ENCODE peak calls at places on chromosomes 13 and 19, in five cellular contexts. Z is CD4-positive, alpha-beta memory T cell; P is effector memory CD4-positive, alpha-beta T cell; S is body of pancreas; N is PC-9. H is an unnamed sample. For H3K4me1, the result is how much of the 10 kb centered on the place peaks cover.

GRCh38 chr13:97308735-97309429 is 86.7 kb downstream of the MBNL2 start:
- DNase-seq in P (no peak), Z (no peak), N (no peak), S (no peak), H (no peak)

GRCh38 chr13:102677122-102677521 is 17.7 kb downstream of the METTL21C start:
- DNase-seq in S (no peak), N (no peak), P (no peak), Z (no peak), H (no peak)

GRCh38 chr13:22080832-22081231 is 410.0 kb downstream of the FGF9 start:
- DNase-seq in P (no peak), S (no peak), N (no peak), Z (no peak), H (no peak)

GRCh38 chr19:41449079-41449864 is 6.3 kb downstream of the ERICH4 start:
- DNase-seq in P (peak), N (peak), S (peak), Z (peak), H (peak)

GRCh38 chr13:99215466-99215865 is 14.8 kb downstream of the UBAC2 start:
- DNase-seq in N (no peak), P (peak), S (no peak), Z (peak), H (peak)

GRCh38 chr13:89541091-89542030 is 1806.1 kb upstream of the MIR17HG start:
- DNase-seq in Z (no peak), N (no peak), P (no peak), S (no peak), H (no peak)

GRCh38 chr13:88456155-88456554 is 785.0 kb downstream of the SLITRK5 start:
- DNase-seq in P (no peak), Z (no peak), S (no peak), N (no peak), H (no peak)

GRCh38 chr19:32318884-32319520 is 26.4 kb upstream of the ZNF507 start:
- DNase-seq in Z (no peak), N (no peak), S (peak), P (no peak), H (no peak)

GRCh38 chr13:45121421-45121820 is 1.1 kb downstream of the GTF2F2 start:
- DNase-seq in Z (peak), N (no peak), P (no peak), S (no peak), H (peak)

GRCh38 chr13:20121154-20121515 is 39.7 kb downstream of the GJA3 start:
- DNase-seq in N (peak), P (no peak), Z (no peak), S (no peak), H (no peak)

GRCh38 chr13:50144473-50145160 is 129.4 kb downstream of the KCNRG start:
- DNase-seq in S (no peak), Z (no peak), N (no peak), P (no peak), H (no peak)

GRCh38 chr19:54470991-54471782 is 1.9 kb downstream of the CDC42EP5 start:
- DNase-seq in Z (no peak), P (no peak), S (peak), N (no peak), H (no peak)

GRCh38 chr13:49615844-49616687 is 12.2 kb upstream of the ARL11 start:
- DNase-seq in S (no peak), P (no peak), N (no peak), Z (no peak), H (no peak)

GRCh38 chr13:61994174-61994573 is 578.5 kb upstream of the PCDH20 start:
- DNase-seq in Z (no peak), S (no peak), N (no peak), P (no peak), H (no peak)

GRCh38 chr13:25860862-25861261 is 191.0 kb downstream of the SHISA2 start:
- DNase-seq in N (no peak), Z (no peak), S (no peak), P (no peak), H (no peak)

GRCh38 chr19:16334421-16334820 is 9.8 kb downstream of the KLF2 start:
- DNase-seq in P (no peak), N (no peak), Z (no peak), S (no peak), H (no peak)

GRCh38 chr13:76754414-76754813 is 131.8 kb downstream of the KCTD12 start:
- DNase-seq in S (peak), N (no peak), P (no peak), Z (no peak), H (no peak)

GRCh38 chr13:77437267-77437666 is 98.2 kb upstream of the SCEL start:
- DNase-seq in Z (no peak), P (no peak), S (no peak), N (no peak), H (no peak)

GRCh38 chr13:64154514-64154913 is 2738.9 kb upstream of the PCDH20 start:
- DNase-seq in S (no peak), P (no peak), Z (no peak), N (no peak), H (no peak)

GRCh38 chr13:33197551-33197971 is 88.0 kb downstream of the STARD13 start:
- DNase-seq in S (no peak), N (no peak), P (no peak), Z (no peak), H (no peak)

GRCh38 chr13:33202644-33203169 is 82.8 kb downstream of the STARD13 start:
- DNase-seq in Z (no peak), P (no peak), N (no peak), S (no peak), H (no peak)

GRCh38 chr13:33195693-33196464 is 89.7 kb downstream of the STARD13 start:
- DNase-seq in S (no peak), N (no peak), P (no peak), Z (no peak), H (no peak)

GRCh38 chr13:33194820-33195692 is 90.5 kb downstream of the STARD13 start:
- DNase-seq in N (peak), S (peak), P (no peak), Z (no peak), H (no peak)

GRCh38 chr13:33199282-33199850 is 86.2 kb downstream of the STARD13 start:
- DNase-seq in N (no peak), S (no peak), Z (no peak), P (no peak), H (no peak)
- H3K4me1 ChIP-seq in N (under half), S (half or more), Z (under half), P (under half), H (under half)

GRCh38 chr13:71493189-71493588 is 373.8 kb downstream of the DACH1 start:
- DNase-seq in S (no peak), N (no peak), Z (no peak), P (no peak), H (no peak)

GRCh38 chr13:71492346-71492871 is 374.6 kb downstream of the DACH1 start:
- DNase-seq in S (no peak), Z (no peak), P (no peak), N (no peak), H (no peak)
- H3K27ac ChIP-seq in S (no peak), Z (no peak), P (no peak), N (no peak), H (no peak)

GRCh38 chr19:45164577-45165335 is 4.0 kb upstream of the NKPD1 start:
- DNase-seq in N (peak), S (peak), Z (peak), P (peak), H (peak)
- H3K4me1 ChIP-seq in N (under half), S (under half), Z (under half), P (under half), H (under half)

GRCh38 chr19:38735257-38735686 is 9.0 kb downstream of the CAPN12 start:
- DNase-seq in N (peak), S (peak), Z (peak), P (peak), H (peak)

GRCh38 chr19:38736413-38737280 is 7.6 kb downstream of the CAPN12 start:
- DNase-seq in Z (peak), N (no peak), P (peak), S (peak), H (peak)

GRCh38 chr19:38737297-38737865 is 6.9 kb downstream of the CAPN12 start:
- DNase-seq in N (no peak), S (no peak), Z (no peak), P (no peak), H (no peak)

GRCh38 chr19:38734426-38735256 is 9.6 kb downstream of the CAPN12 start:
- DNase-seq in S (no peak), P (no peak), N (peak), Z (peak), H (peak)

GRCh38 chr19:38736036-38736412 is 8.2 kb downstream of the CAPN12 start:
- DNase-seq in S (peak), P (peak), Z (peak), N (no peak), H (peak)
- H3K27ac ChIP-seq in S (peak), P (no peak), Z (peak), N (peak), H (peak)

GRCh38 chr19:1274852-1275259 is 474 bp upstream of the FAM174C start:
- DNase-seq in N (no peak), Z (no peak), S (no peak), P (no peak), H (no peak)
- H3K4me1 ChIP-seq in N (under half), Z (half or more), S (half or more), P (half or more), H (half or more)

DNA sequence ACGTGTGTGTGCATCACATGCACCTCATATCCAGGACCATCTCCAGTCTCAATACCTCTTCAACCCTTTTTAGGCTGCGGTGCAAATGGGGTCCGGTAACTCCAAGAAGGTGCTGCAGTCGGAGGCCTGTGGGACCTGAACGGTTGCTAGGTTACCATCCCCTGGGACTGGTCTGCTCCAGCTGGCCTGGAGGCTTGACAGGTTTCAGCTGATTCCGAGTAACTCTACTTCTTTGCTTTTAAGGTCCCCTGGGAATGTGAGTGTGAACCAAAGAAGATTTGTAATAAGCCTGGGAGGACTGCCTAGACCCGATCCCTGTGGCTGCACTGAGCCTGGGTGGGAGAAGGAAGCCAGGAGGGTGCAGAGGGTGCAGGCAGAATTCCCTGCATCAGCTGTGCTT is 117.5 kb downstream of the CCNA1 start:
- DNase-seq in P (no peak), N (no peak), Z (no peak), S (no peak), H (no peak)
- H3K27ac ChIP-seq in P (no peak), N (no peak), Z (no peak), S (no peak), H (no peak)

DNA sequence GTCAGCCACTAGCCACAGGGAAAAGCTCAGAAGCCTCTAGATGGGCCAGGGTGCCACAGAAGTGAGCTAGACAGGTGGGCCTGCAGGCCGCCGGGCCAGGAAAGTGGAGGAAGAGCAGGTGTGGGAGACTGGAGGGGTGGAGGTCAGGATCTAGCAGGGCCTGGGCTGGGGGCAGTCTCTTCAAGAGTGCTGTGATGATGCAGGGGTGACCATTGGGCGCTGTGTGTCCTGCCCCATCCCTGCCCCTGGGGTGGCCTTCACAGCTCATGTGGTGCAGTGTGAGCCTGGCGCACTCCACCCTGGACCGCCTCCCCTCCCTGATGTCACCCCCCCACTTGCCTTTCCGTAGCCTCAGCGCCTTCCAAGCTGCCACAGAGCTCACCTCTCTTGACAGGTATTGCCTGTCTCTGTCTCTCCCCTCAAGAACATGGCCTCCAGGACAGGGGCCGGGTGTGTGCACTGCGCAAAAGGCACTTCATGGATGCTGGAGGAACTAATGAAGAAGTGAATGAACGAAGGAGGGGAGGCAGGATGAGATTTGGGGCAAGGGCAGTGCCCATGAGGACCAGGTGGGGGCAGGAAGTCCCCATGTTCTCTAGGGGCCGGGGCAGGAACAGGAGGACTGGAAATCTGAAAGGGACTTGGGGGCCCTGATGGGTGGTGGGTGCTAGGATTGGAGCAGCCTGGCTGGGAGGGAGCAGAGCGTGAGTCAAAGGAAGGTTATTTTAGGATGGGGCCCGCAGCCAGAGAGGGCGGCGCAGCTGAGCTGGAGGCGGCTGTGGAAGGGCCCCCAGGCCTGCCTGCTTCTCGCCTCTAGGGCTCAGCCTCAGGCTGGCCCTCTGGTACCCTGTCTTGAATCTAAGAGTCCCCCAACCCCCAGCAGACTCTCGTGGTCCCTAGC is 6.6 kb downstream of the SSBP4 start:
- DNase-seq in N (no peak), S (no peak), Z (no peak), P (no peak), H (no peak)
- H3K4me1 ChIP-seq in N (under half), S (under half), Z (half or more), P (half or more), H (half or more)

DNA sequence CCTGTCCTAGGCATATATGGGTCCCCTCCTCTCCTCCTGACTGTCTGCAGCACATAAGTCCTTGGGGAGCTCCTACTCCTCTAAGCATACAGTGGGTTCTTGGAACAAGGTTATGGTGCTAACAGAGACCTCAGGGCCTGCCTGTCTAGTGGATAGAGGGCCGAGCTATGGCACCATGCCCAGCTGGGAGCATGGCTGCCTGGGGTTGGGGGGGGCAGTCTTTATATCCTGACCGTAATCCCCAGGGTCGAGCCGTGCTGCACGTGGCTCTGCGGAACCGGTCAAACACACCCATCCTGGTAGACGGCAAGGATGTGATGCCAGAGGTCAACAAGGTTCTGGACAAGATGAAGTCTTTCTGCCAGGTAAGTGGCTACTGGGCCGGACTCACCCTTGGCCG is 3.3 kb downstream of the GPI start:
- DNase-seq in P (no peak), N (no peak), S (no peak), Z (no peak), H (no peak)
- H3K27ac ChIP-seq in P (no peak), N (no peak), S (no peak), Z (no peak), H (no peak)

DNA sequence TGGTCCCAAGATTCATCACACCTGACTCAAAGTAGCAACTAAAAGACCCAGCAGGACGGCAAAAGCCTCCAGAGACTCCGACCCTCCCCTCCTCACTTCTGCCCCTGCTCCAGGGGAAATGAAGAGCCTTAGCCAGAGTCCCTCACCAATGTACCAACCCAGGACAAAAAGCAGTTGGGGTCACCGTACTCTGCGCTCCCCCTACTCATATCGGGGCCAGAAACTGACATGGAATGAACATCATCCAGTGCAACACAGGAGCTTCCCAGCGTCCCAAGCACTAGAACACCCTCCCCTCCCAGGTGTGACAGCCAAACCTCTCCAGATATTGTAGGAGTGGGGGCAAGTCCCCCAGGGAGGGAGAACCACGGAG is 1.7 kb downstream of the EEF2 start:
- DNase-seq in Z (no peak), P (no peak), N (no peak), S (no peak), H (no peak)
- H3K4me1 ChIP-seq in Z (half or more), P (under half), N (under half), S (half or more), H (half or more)

GRCh38 chr19:48509467-48510194 is 2.0 kb downstream of the LMTK3 start:
- DNase-seq in S (no peak), P (no peak), N (no peak), Z (no peak), H (no peak)

GRCh38 chr19:48502720-48503018 is 9.0 kb downstream of the LMTK3 start:
- DNase-seq in S (no peak), Z (no peak), N (no peak), P (no peak), H (no peak)

GRCh38 chr19:48508729-48509310 is 2.8 kb downstream of the LMTK3 start:
- DNase-seq in S (no peak), N (no peak), Z (no peak), P (no peak), H (no peak)

GRCh38 chr19:48507911-48508439 is 3.7 kb downstream of the LMTK3 start:
- DNase-seq in N (no peak), Z (no peak), P (no peak), S (no peak), H (no peak)

DNA sequence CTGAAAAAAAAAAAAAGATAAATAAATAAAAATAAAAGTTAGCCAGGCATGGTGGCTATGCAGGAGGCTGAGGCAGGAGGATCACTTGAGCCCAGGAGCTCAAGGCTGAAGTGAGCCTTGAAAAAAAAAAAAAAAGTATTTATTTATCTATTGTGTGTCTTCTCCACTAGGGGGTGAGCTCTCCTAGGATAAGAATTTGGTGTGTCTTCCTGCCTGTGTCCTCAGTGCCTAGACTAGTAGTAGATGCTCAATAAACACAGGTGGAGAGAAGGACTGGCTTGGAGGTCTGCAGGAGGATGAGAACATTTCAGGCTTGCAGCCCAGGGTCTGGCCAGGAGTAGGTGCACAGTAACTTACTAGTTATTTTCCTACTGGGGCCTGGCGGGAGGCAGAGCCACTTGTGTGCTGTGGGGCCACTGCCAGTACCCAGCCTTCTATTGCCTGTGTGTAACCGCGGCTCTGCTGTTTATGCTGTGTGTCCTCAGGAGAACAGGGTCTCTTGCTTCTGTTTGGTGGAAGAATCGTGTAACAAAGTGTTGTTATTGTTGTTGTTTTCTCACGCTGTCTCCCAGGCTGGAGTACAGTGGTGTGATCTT is 5.4 kb downstream of the LMTK3 start:
- DNase-seq in N (peak), Z (peak), S (no peak), P (no peak), H (peak)
- H3K27ac ChIP-seq in N (no peak), Z (no peak), S (no peak), P (no peak), H (no peak)